ENCODE peak calls at places on chromosomes 4 and X, in five cellular contexts. I, K, C, E and R are unnamed samples.

GRCh38 chr4:76459291-76459723 is 24.3 kb downstream of the SHROOM3 start:
- DNase-seq in E (no peak), I (peak; percentile 64), K (peak; percentile 7), C (no peak), R (no peak)

GRCh38 chr4:147793973-147794690 is 62.2 kb downstream of the ARHGAP10 start:
- DNase-seq in E (no peak), K (no peak), I (no peak), C (no peak), R (no peak)

GRCh38 chr4:820230-821172 is 5.4 kb downstream of the CPLX1 start:
- DNase-seq in E (no peak), C (no peak), I (no peak), K (no peak), R (no peak)

GRCh38 chrX:36198575-36198974 is 279.0 kb downstream of the CFAP47 start:
- DNase-seq in K (no peak), C (no peak), I (no peak), E (no peak), R (no peak)

GRCh38 chrX:12843668-12844279 is 23.1 kb upstream of the TLR7 start:
- DNase-seq in E (no peak), K (no peak), I (no peak), C (no peak), R (no peak)

GRCh38 chr4:183356931-183357675 is 34.9 kb upstream of the CLDN24 start:
- DNase-seq in E (peak; percentile 50), I (no peak), C (no peak), K (no peak), R (no peak)

GRCh38 chrX:17174671-17175070 is 200.3 kb upstream of the NHS start:
- DNase-seq in C (no peak), I (no peak), E (no peak), K (peak; percentile 11), R (no peak)

GRCh38 chrX:133953785-133954355 is 31.5 kb downstream of the GPC3 start:
- DNase-seq in I (no peak), E (no peak), K (no peak), C (no peak), R (no peak)

GRCh38 chr4:41478518-41478917 is 59.4 kb upstream of the LIMCH1 start:
- DNase-seq in E (no peak), C (no peak), I (no peak), K (no peak), R (no peak)

GRCh38 chr4:140150636-140150885 is 3.4 kb downstream of the MAML3 start:
- DNase-seq in K (peak; percentile 88), E (peak; percentile 92), C (no peak), I (no peak), R (no peak)

GRCh38 chrX:6968231-6968630 is 179.3 kb upstream of the STS start:
- DNase-seq in K (no peak), I (peak; percentile 64), C (peak; percentile 0), E (no peak), R (no peak)

GRCh38 chr4:18691431-18692200 is 670.1 kb upstream of the LCORL start:
- DNase-seq in K (no peak), I (no peak), E (no peak), C (no peak), R (no peak)

GRCh38 chrX:103839404-103839803 is 7.3 kb upstream of the RAB9B start:
- DNase-seq in C (peak; percentile 22), K (no peak), E (no peak), I (no peak), R (no peak)

GRCh38 chrX:56787734-56788152 is 58.7 kb downstream of the NBDY start:
- DNase-seq in I (no peak), E (no peak), C (no peak), K (no peak), R (no peak)